ENCODE peak calls at places on chromosomes 13 and 19, in eight cellular contexts. M, Z, Y, C, J, K, V and W are unnamed samples.

GRCh38 chr19:23070353-23070781 is 46.5 kb upstream of the ZNF730 start:
- DNase-seq in M (peak; percentile 68), Z (peak; percentile 11), Y (peak; percentile 73), C (no peak), J (no peak), K (no peak), V (peak; percentile 33), W (peak; percentile 22)

GRCh38 chr13:40781717-40782116 is 7.7 kb upstream of the SLC25A15 start:
- DNase-seq in M (no peak), Z (no peak), Y (no peak), C (no peak), J (no peak), K (no peak), V (no peak), W (no peak)

GRCh38 chr13:40087021-40088002 is 431.9 kb downstream of the COG6 start:
- DNase-seq in M (no peak), Z (no peak), Y (no peak), C (no peak), J (no peak), K (no peak), V (no peak), W (no peak)

GRCh38 chr13:95155504-95155903 is 145.7 kb downstream of the ABCC4 start:
- DNase-seq in M (no peak), Z (no peak), Y (no peak), C (no peak), J (no peak), K (no peak), V (no peak), W (no peak)

GRCh38 chr19:29810504-29810871 is 1.3 kb upstream of the CCNE1 start:
- DNase-seq in M (no peak), Z (peak; percentile 14), Y (no peak), C (no peak), J (no peak), K (no peak), V (peak; percentile 40), W (no peak)

GRCh38 chr13:42788601-42789000 is 7.2 kb downstream of the FAM216B start:
- DNase-seq in M (no peak), Z (no peak), Y (no peak), C (no peak), J (no peak), K (no peak), V (no peak), W (no peak)

GRCh38 chr19:43563816-43564215 is 11.5 kb downstream of the XRCC1 start:
- DNase-seq in M (no peak), Z (no peak), Y (no peak), C (no peak), J (no peak), K (no peak), V (no peak), W (no peak)

GRCh38 chr13:27036236-27036981 is 135.2 kb downstream of the USP12 start:
- DNase-seq in M (no peak), Z (no peak), Y (no peak), C (no peak), J (no peak), K (no peak), V (no peak), W (no peak)

GRCh38 chr19:39531834-39532232 is 819 bp downstream of the EID2B start:
- DNase-seq in M (peak; percentile 55), Z (no peak), Y (no peak), C (peak; percentile 49), J (no peak), K (no peak), V (no peak), W (no peak)

GRCh38 chr13:57824121-57824520 is 192.6 kb downstream of the PCDH17 start:
- DNase-seq in M (no peak), Z (no peak), Y (no peak), C (no peak), J (no peak), K (no peak), V (no peak), W (no peak)

GRCh38 chr13:46341112-46341711 is 45.8 kb downstream of the RUBCNL start:
- DNase-seq in M (no peak), Z (no peak), Y (no peak), C (no peak), J (no peak), K (peak; percentile 51), V (no peak), W (no peak)

GRCh38 chr19:33152178-33152577 is 20.3 kb downstream of the WDR88 start:
- DNase-seq in M (no peak), Z (no peak), Y (no peak), C (no peak), J (no peak), K (no peak), V (no peak), W (no peak)

GRCh38 chr19:42028304-42029216 is 34.5 kb upstream of the ATP1A3 start:
- DNase-seq in M (no peak), Z (no peak), Y (peak; percentile 65), C (no peak), J (no peak), K (no peak), V (peak; percentile 77), W (no peak)

GRCh38 chr19:3186891-3187661 is 1.3 kb downstream of the NCLN start:
- DNase-seq in M (no peak), Z (peak; percentile 27), Y (no peak), C (no peak), J (no peak), K (no peak), V (peak; percentile 54), W (peak; percentile 28)
- TF ChIP-seq EP300 in M (no peak), Z (no peak), Y (no peak), C (no peak), J (no peak), K (no peak), V (no peak), W (no peak)

DNA sequence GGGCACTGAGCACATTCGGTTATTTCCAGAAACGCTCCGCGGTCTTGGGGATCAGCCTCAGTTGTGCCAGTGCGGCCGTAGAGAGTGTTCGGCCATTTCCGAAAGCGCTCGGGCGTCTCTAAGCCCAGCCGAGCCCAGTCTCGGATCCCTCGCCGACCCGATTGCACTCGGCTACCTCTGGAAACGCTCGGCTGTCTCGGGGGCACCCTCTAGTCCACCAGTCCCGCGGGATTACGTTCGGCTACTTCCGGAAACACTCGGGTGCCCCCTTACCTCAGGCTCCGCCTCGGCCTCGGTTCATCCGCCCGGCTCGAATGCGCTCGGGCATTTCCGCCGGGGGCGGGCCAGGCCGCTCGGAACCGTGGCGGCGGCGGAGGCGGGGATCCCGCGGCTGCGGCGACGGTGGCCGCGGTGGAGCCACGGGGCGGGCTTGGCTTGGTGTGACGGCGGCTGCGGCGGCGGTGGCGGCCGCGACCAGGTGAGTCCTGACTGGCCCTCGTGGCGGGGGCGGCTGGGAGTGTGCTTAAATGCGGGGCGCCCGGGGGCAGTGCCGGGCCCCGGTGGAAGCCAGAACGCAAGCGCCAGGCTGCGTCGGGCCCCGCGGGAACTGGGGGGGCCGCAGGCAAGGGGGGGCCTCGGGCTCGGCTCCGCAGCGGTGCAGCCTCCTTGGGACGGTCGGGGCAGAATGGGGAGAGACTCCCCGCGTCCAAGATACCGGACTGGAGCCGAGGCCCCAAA is at the start of gene PIK3R2:
- DNase-seq in M (peak; percentile 100), Z (peak; percentile 100), Y (peak; percentile 98), C (peak; percentile 100), J (peak; percentile 100), K (peak; percentile 88), V (peak; percentile 94), W (peak; percentile 99)
- TF ChIP-seq POLR2AphosphoS5 in M (no peak), Z (peak; percentile 34), Y (no peak), C (no peak), J (peak; percentile 68), K (peak; percentile 10), V (no peak), W (peak; percentile 46)

GRCh38 chr13:44870456-44870929 is 118.8 kb downstream of the NUFIP1 start:
- DNase-seq in M (no peak), Z (peak; percentile 68), Y (no peak), C (no peak), J (peak; percentile 95), K (no peak), V (no peak), W (peak; percentile 89)
- TF ChIP-seq EP300 in M (no peak), Z (peak; percentile 85), Y (no peak), C (peak; percentile 95), J (no peak), K (no peak), V (no peak), W (no peak)

GRCh38 chr19:47155141-47155540 is 24.5 kb downstream of the SAE1 start:
- DNase-seq in M (peak; percentile 82), Z (peak; percentile 17), Y (no peak), C (no peak), J (no peak), K (no peak), V (no peak), W (no peak)
- TF ChIP-seq POLR2AphosphoS5 in M (no peak), Z (no peak), Y (no peak), C (no peak), J (peak; percentile 22), K (no peak), V (no peak), W (no peak)

GRCh38 chr13:114073881-114074551 is 58.4 kb downstream of the RASA3 start:
- DNase-seq in M (peak; percentile 59), Z (no peak), Y (no peak), C (peak; percentile 27), J (no peak), K (no peak), V (no peak), W (no peak)
- TF ChIP-seq EP300 in M (no peak), Z (no peak), Y (no peak), C (no peak), J (no peak), K (no peak), V (no peak), W (no peak)